ENCODE peak calls at places on chromosome 9, in nine cellular contexts. C, J, W, H, I, R, S, V and A are unnamed samples.

GRCh38 chr9:3879731-3880493 is 354.1 kb upstream of the RFX3 start:
- DNase-seq in C (no peak), J (no peak), W (peak; percentile 53), H (no peak), I (no peak), R (peak; percentile 78), S (no peak), V (no peak), A (no peak)

GRCh38 chr9:22452415-22453010 is 5.9 kb downstream of the DMRTA1 start:
- DNase-seq in C (no peak), J (no peak), W (peak; percentile 54), H (no peak), I (peak; percentile 26), R (peak; percentile 53), S (no peak), V (peak; percentile 40), A (peak; percentile 61)

GRCh38 chr9:73348485-73348884 is 196.8 kb downstream of the ANXA1 start:
- DNase-seq in C (no peak), J (no peak), W (no peak), H (no peak), I (no peak), R (no peak), S (no peak), V (peak; percentile 3), A (peak; percentile 16)

GRCh38 chr9:94780516-94780950 is 54.0 kb downstream of the AOPEP start:
- DNase-seq in C (no peak), J (no peak), W (no peak), H (no peak), I (no peak), R (peak; percentile 46), S (no peak), V (no peak), A (no peak)

GRCh38 chr9:129380961-129381401 is 202.9 kb upstream of the IER5L start:
- DNase-seq in C (no peak), J (no peak), W (no peak), H (no peak), I (no peak), R (peak; percentile 19), S (no peak), V (no peak), A (no peak)

GRCh38 chr9:76896035-76896434 is 9.9 kb downstream of the PRUNE2 start:
- DNase-seq in C (no peak), J (no peak), W (no peak), H (no peak), I (no peak), R (peak; percentile 63), S (no peak), V (no peak), A (no peak)

GRCh38 chr9:16526380-16526779 is 344.1 kb downstream of the BNC2 start:
- DNase-seq in C (no peak), J (no peak), W (no peak), H (no peak), I (peak; percentile 54), R (peak; percentile 48), S (no peak), V (no peak), A (peak; percentile 81)

GRCh38 chr9:101702257-101702656 is 36.2 kb downstream of the GRIN3A start:
- DNase-seq in C (no peak), J (no peak), W (no peak), H (no peak), I (no peak), R (peak; percentile 55), S (no peak), V (no peak), A (no peak)

GRCh38 chr9:76887003-76887821 is 18.7 kb downstream of the PRUNE2 start:
- DNase-seq in C (no peak), J (no peak), W (no peak), H (peak; percentile 23), I (peak; percentile 51), R (peak; percentile 60), S (no peak), V (no peak), A (no peak)

GRCh38 chr9:21709464-21710058 is 92.9 kb upstream of the MTAP start:
- DNase-seq in C (no peak), J (no peak), W (peak; percentile 39), H (peak; percentile 14), I (peak; percentile 55), R (peak; percentile 71), S (peak; percentile 39), V (peak; percentile 57), A (peak; percentile 76)

GRCh38 chr9:88197016-88197415 is 58.7 kb upstream of the SPATA31C2 start:
- DNase-seq in C (no peak), J (no peak), W (no peak), H (no peak), I (peak; percentile 93), R (peak; percentile 60), S (no peak), V (peak; percentile 90), A (peak; percentile 60)

GRCh38 chr9:84068872-84069271 is 88.3 kb downstream of the RMI1 start:
- DNase-seq in C (no peak), J (no peak), W (no peak), H (no peak), I (no peak), R (no peak), S (no peak), V (no peak), A (no peak)

GRCh38 chr9:38393128-38393809 is 767 bp downstream of the ALDH1B1 start:
- DNase-seq in C (no peak), J (no peak), W (no peak), H (peak; percentile 28), I (peak; percentile 12), R (no peak), S (no peak), V (no peak), A (no peak)